ENCODE peak calls at places on chromosomes 4 and X, in nine cellular contexts. Q is fibroblast of mammary gland, X is GM12865, V is IMR-90, P is foreskin fibroblast, B is fibroblast of pulmonary artery, F is tibial artery, I is ovary, Y is mucosa of descending colon. U is an unnamed sample.

GRCh38 chr4:80812145-80812544 is 218.4 kb upstream of the BMP3 start:
- DNase-seq in P (no peak), V (no peak), Q (no peak), Y (no peak), X (no peak), B (no peak), I (no peak), F (no peak), U (no peak)

GRCh38 chr4:150821641-150822040 is 193.4 kb downstream of the LRBA start:
- DNase-seq in I (no peak), B (no peak), X (no peak), Y (no peak), Q (no peak), F (no peak), V (peak), P (no peak), U (no peak)

GRCh38 chrX:107355533-107355932 is 93.9 kb upstream of the FRMPD3 start:
- DNase-seq in X (no peak), Y (no peak), P (no peak), F (no peak), V (no peak), I (no peak), B (no peak), Q (no peak), U (no peak)

GRCh38 chr4:25817059-25817681 is 45.6 kb downstream of the SEL1L3 start:
- DNase-seq in B (peak), X (no peak), Q (peak), F (no peak), V (peak), P (peak), Y (no peak), I (no peak), U (peak)

GRCh38 chr4:143513314-143514211 is at the start of gene SMARCA5:
- DNase-seq in Q (peak), V (peak), F (peak), B (peak), I (peak), P (peak), X (peak), Y (peak), U (peak)

GRCh38 chr4:143473334-143474126 is 40.0 kb upstream of the SMARCA5 start:
- DNase-seq in Y (no peak), B (no peak), X (peak), V (no peak), Q (no peak), I (no peak), P (no peak), F (no peak), U (no peak)

GRCh38 chrX:41064028-41064427 is 21.2 kb upstream of the USP9X start:
- DNase-seq in Q (peak), V (peak), F (no peak), P (peak), I (no peak), B (no peak), X (no peak), Y (no peak), U (peak)

GRCh38 chr4:105969575-105969974 is 74.3 kb downstream of the NPNT start:
- DNase-seq in I (no peak), B (no peak), Q (no peak), V (no peak), F (no peak), X (no peak), Y (no peak), P (no peak), U (no peak)

GRCh38 chr4:40056722-40057539 is at the start of gene N4BP2:
- DNase-seq in P (peak), Q (peak), Y (peak), X (peak), B (peak), V (peak), F (peak), I (peak), U (peak)

GRCh38 chr4:168978001-168978700 is 31.9 kb downstream of the CBR4 start:
- DNase-seq in Q (peak), P (peak), B (peak), V (peak), F (no peak), Y (no peak), X (no peak), I (no peak), U (peak)

GRCh38 chrX:30627818-30628652 is 25.2 kb upstream of the GK start:
- DNase-seq in F (no peak), P (no peak), B (no peak), X (no peak), Q (peak), V (no peak), Y (no peak), I (no peak), U (no peak)

GRCh38 chrX:119614776-119615175 is 8.6 kb upstream of the NKRF start:
- DNase-seq in F (no peak), Q (no peak), B (no peak), Y (no peak), I (no peak), V (no peak), X (no peak), P (no peak), U (no peak)

GRCh38 chr4:71251266-71251665 is 87.6 kb upstream of the SLC4A4 start:
- DNase-seq in B (peak), P (no peak), F (no peak), X (no peak), V (peak), Y (no peak), I (no peak), Q (no peak), U (peak)

GRCh38 chrX:7108995-7109634 is 38.4 kb upstream of the STS start:
- DNase-seq in P (no peak), B (peak), Q (no peak), X (no peak), F (no peak), V (no peak), I (no peak), Y (no peak), U (peak)

GRCh38 chr4:84994280-84994679 is 27.8 kb upstream of the WDFY3 start:
- DNase-seq in Y (no peak), P (no peak), B (peak), X (no peak), V (no peak), F (no peak), I (no peak), Q (peak), U (peak)

GRCh38 chrX:53438832-53439230 is 4.7 kb upstream of the HSD17B10 start:
- DNase-seq in Q (no peak), B (no peak), X (no peak), I (no peak), F (no peak), Y (no peak), V (no peak), P (peak), U (no peak)

GRCh38 chr4:103904126-103904525 is 184.3 kb upstream of the TACR3 start:
- DNase-seq in Y (no peak), Q (peak), P (peak), F (no peak), B (no peak), X (no peak), I (no peak), V (no peak), U (no peak)

GRCh38 chr4:38034986-38035882 is 75.0 kb downstream of the PTTG2 start:
- DNase-seq in F (no peak), P (peak), V (peak), I (no peak), X (peak), B (peak), Q (peak), Y (peak), U (peak)

GRCh38 chr4:123244233-123244632 is 152.4 kb upstream of the SPRY1 start:
- DNase-seq in V (peak), X (peak), Y (no peak), B (peak), I (no peak), Q (peak), P (peak), F (no peak), U (peak)

GRCh38 chr4:158817562-158818370 is 48.9 kb downstream of the FNIP2 start:
- DNase-seq in Y (no peak), F (no peak), I (no peak), Q (peak), B (no peak), X (peak), P (no peak), V (no peak), U (peak)

GRCh38 chr4:189815404-189816192 is 125.1 kb upstream of the FRG1 start:
- DNase-seq in F (no peak), X (no peak), V (no peak), P (no peak), B (no peak), I (no peak), Y (no peak), Q (no peak), U (no peak)

GRCh38 chr4:176642472-176642871 is 150.2 kb downstream of the VEGFC start:
- DNase-seq in V (no peak), Y (no peak), X (peak), I (no peak), Q (no peak), F (no peak), P (no peak), B (no peak), U (no peak)

GRCh38 chr4:83174844-83175414 is 60.4 kb upstream of the PLAC8 start:
- DNase-seq in Q (no peak), F (no peak), B (no peak), P (no peak), X (peak), I (no peak), V (no peak), Y (no peak), U (no peak)

GRCh38 chrX:318739-319578 is at the start of gene GTPBP6:
- DNase-seq in B (peak), X (peak), V (peak), P (peak), Y (peak), F (peak), Q (peak), I (peak), U (peak)

GRCh38 chr4:74364649-74365491 is at the start of gene EREG:
- DNase-seq in V (peak), Q (peak), P (peak), X (peak), F (no peak), I (peak), Y (peak), B (peak), U (peak)

GRCh38 chr4:38538517-38538916 is 125.5 kb upstream of the KLF3 start:
- DNase-seq in X (no peak), B (no peak), I (no peak), Y (no peak), V (no peak), P (no peak), F (no peak), Q (no peak), U (no peak)

GRCh38 chr4:110452546-110452945 is 23.4 kb upstream of the ENPEP start:
- DNase-seq in B (no peak), Q (no peak), I (no peak), X (no peak), Y (no peak), P (no peak), F (no peak), V (no peak), U (no peak)

GRCh38 chr4:156830356-156830755 is 141.2 kb downstream of the PDGFC start:
- DNase-seq in Q (peak), Y (no peak), B (peak), I (no peak), F (no peak), V (peak), P (peak), X (no peak), U (no peak)

GRCh38 chr4:24793219-24794005 is 2.0 kb upstream of the SOD3 start:
- DNase-seq in Q (peak), I (no peak), B (no peak), F (no peak), Y (peak), X (no peak), P (no peak), V (peak), U (no peak)

GRCh38 chrX:1475881-1476280 is 23.2 kb upstream of the ASMTL start:
- DNase-seq in P (no peak), I (no peak), Q (no peak), Y (no peak), X (no peak), V (no peak), B (no peak), F (no peak), U (no peak)

GRCh38 chr4:89753601-89754066 is 83.3 kb downstream of the SNCA start:
- DNase-seq in Y (no peak), V (peak), Q (peak), F (no peak), B (peak), P (peak), I (no peak), X (no peak), U (peak)

GRCh38 chrX:119655125-119655524 is 37.8 kb downstream of the SEPTIN6 start:
- DNase-seq in V (peak), Q (peak), P (peak), X (peak), I (peak), F (no peak), B (peak), Y (no peak), U (peak)

GRCh38 chrX:85243761-85244410 is at the start of the genes SATL1 and ZNF711:
- DNase-seq in B (peak), Q (peak), Y (peak), V (peak), P (peak), F (peak), I (peak), X (peak), U (peak)

GRCh38 chr4:32798471-32798870 is 2078.3 kb downstream of the PCDH7 start:
- DNase-seq in Y (no peak), B (no peak), Q (no peak), P (no peak), V (no peak), X (no peak), I (no peak), F (no peak), U (no peak)

GRCh38 chr4:175562111-175562510 is 250.0 kb downstream of the GPM6A start:
- DNase-seq in Y (no peak), X (no peak), I (no peak), B (no peak), P (no peak), F (no peak), Q (no peak), V (no peak), U (no peak)

GRCh38 chr4:165359501-165359900 is 19.3 kb upstream of the CPE start:
- DNase-seq in Y (no peak), X (no peak), V (no peak), I (no peak), B (peak), Q (peak), F (no peak), P (peak), U (peak)
- H3K4me3 ChIP-seq in Y (no peak), X (no peak), V (no peak), I (no peak), B (no peak), Q (no peak), F (no peak), P (no peak), U (no peak)

GRCh38 chrX:8870411-8870810 is 69.2 kb upstream of the FAM9A start:
- DNase-seq in Y (no peak), Q (peak), F (no peak), I (no peak), P (no peak), X (no peak), B (peak), V (no peak), U (peak)

GRCh38 chrX:8869812-8870211 is 68.6 kb upstream of the FAM9A start:
- DNase-seq in X (no peak), Y (no peak), F (no peak), V (no peak), Q (no peak), I (no peak), B (no peak), P (no peak), U (no peak)

GRCh38 chrX:8868070-8868795 is 67.0 kb upstream of the FAM9A start:
- DNase-seq in Y (no peak), B (peak), Q (peak), X (no peak), P (peak), V (peak), F (no peak), I (no peak), U (peak)

GRCh38 chrX:8867454-8867853 is 66.3 kb upstream of the FAM9A start:
- DNase-seq in F (no peak), X (no peak), P (no peak), V (peak), Y (no peak), B (peak), I (no peak), Q (peak), U (peak)

DNA sequence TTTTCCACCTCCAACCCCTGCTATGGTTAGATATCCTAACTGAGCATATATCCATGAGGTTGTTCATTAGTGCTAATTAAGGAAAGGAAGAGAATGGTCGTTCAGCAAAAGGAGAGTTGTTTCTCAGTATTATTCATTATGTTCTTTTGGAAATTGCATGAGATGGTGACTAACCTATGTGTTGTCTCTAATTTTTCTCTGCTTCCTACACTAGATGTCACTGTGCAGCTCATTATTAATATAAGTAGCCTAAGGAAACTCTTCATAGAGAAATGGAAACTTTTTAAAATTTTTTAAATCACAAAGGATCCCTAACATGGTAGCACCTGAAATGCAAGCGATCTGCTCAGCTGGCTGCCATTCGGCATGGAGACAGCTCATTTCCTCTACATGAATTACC is 67.7 kb upstream of the FAM9A start:
- DNase-seq in F (no peak), P (peak), X (no peak), I (no peak), B (peak), Y (no peak), Q (peak), V (peak), U (peak)
- TF ChIP-seq CTCF in F (peak), P (peak), X (no peak), I (no peak), B (peak), Y (no peak), Q (peak), V (peak), U (peak)

GRCh38 chr4:88409206-88409605 is 30.6 kb downstream of the HERC6 start:
- DNase-seq in B (no peak), X (no peak), Q (no peak), I (no peak), P (no peak), Y (no peak), V (no peak), F (no peak), U (no peak)

GRCh38 chr4:88414755-88415154 is 36.1 kb downstream of the HERC6 start:
- DNase-seq in P (no peak), V (no peak), X (no peak), Y (no peak), B (no peak), I (no peak), F (no peak), Q (no peak), U (no peak)

GRCh38 chr4:88415982-88416381 is 37.3 kb downstream of the HERC6 start:
- DNase-seq in P (no peak), X (no peak), Q (no peak), B (no peak), V (no peak), Y (peak), I (no peak), F (no peak), U (no peak)

GRCh38 chr4:88409789-88410188 is 31.1 kb downstream of the HERC6 start:
- DNase-seq in F (no peak), Y (no peak), V (no peak), B (no peak), P (no peak), I (no peak), Q (no peak), X (no peak), U (no peak)

DNA sequence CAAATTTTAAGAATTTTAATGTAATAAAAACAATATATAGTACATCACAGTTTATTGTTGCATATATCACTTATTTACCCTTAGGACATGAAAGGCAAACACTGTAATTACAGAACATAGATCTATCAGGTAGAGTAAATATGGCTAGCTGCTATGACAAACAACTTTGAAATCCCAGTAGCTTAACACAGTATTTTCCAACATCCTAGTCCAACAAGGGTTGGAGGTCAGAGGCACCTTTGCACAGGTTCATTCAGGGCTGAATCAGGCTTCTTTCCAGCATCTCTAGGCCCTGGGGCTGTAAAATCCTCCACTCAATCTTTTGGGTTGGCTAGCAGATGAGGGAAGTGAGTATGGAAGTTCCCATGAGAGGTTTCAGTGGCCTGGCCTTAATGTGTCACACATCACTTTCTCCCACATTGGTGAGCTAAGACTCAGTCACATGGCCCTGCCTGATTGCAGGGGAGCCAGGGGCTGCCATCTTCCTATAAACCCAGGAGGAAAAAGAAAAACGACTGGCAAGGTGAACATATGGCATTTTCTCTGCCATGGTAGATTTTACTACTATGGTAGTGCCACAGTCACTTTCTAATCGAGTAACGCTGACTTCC is 32.9 kb downstream of the HERC6 start:
- DNase-seq in F (no peak), P (no peak), Q (no peak), Y (no peak), V (no peak), B (no peak), I (no peak), X (peak), U (no peak)
- H3K4me3 ChIP-seq in F (no peak), P (no peak), Q (no peak), Y (no peak), V (no peak), B (no peak), I (no peak), X (no peak), U (no peak)

GRCh38 chrX:95076449-95076848 is 1402.4 kb downstream of the FAM133A start:
- DNase-seq in I (no peak), Y (no peak), P (peak), X (peak), Q (peak), F (no peak), V (peak), B (peak), U (peak)
- TF ChIP-seq CTCF in I (no peak), Y (no peak), P (peak), X (peak), Q (peak), F (no peak), V (peak), B (peak), U (peak)

U was measured in cardiac fibroblast.